ENCODE peak calls at places on chromosomes 11 and 22, in ten cellular contexts. E is astrocyte of the cerebellum, H is left lung, W is astrocyte, X is progenitor cell of endocrine pancreas, Z is OCI-LY7, I is keratinocyte, C is Calu3, U is IMR-90, A is colonic mucosa. O is an unnamed sample.

GRCh38 chr22:42786606-42787356 is 66.1 kb upstream of the A4GALT start:
- DNase-seq in E (no peak), H (no peak), W (no peak), X (no peak), Z (no peak), I (no peak), C (no peak), U (no peak), A (no peak), O (no peak)

GRCh38 chr11:17649696-17650600 is 69.4 kb upstream of the MYOD1 start:
- DNase-seq in E (peak), H (no peak), W (peak), X (no peak), Z (no peak), I (no peak), C (peak), U (no peak), A (no peak), O (no peak)

GRCh38 chr22:45478108-45478771 is 24.4 kb upstream of the FBLN1 start:
- DNase-seq in E (peak), H (no peak), W (peak), X (no peak), Z (no peak), I (no peak), C (no peak), U (peak), A (no peak), O (no peak)

GRCh38 chr11:62889484-62890437 is 9.1 kb downstream of the SLC3A2 start:
- DNase-seq in E (no peak), H (no peak), W (no peak), X (no peak), Z (no peak), I (no peak), C (no peak), U (peak), A (peak), O (peak)

GRCh38 chr11:118109231-118109630 is 22.5 kb upstream of the SMIM35 start:
- DNase-seq in E (no peak), H (no peak), W (peak), X (no peak), Z (no peak), I (no peak), C (no peak), U (peak), A (no peak), O (no peak)

GRCh38 chr11:18115360-18116127 is 9.7 kb upstream of the SAAL1 start:
- DNase-seq in E (peak), H (peak), W (peak), X (peak), Z (peak), I (peak), C (peak), U (peak), A (peak), O (peak)

GRCh38 chr11:72088076-72088806 is 7.6 kb downstream of the LRRC51 start:
- DNase-seq in E (no peak), H (no peak), W (no peak), X (no peak), Z (no peak), I (no peak), C (no peak), U (no peak), A (no peak), O (no peak)

GRCh38 chr11:10326080-10326964 is 21.4 kb downstream of the ADM start:
- DNase-seq in E (no peak), H (no peak), W (no peak), X (no peak), Z (no peak), I (no peak), C (peak), U (no peak), A (peak), O (no peak)

GRCh38 chr11:133930767-133931448 is 25.9 kb downstream of the IGSF9B start:
- DNase-seq in E (no peak), H (no peak), W (no peak), X (no peak), Z (no peak), I (no peak), C (no peak), U (no peak), A (no peak), O (no peak)

GRCh38 chr11:39365809-39366436 is 2093.5 kb downstream of the LRRC4C start:
- DNase-seq in E (peak), H (no peak), W (peak), X (no peak), Z (no peak), I (no peak), C (no peak), U (no peak), A (no peak), O (no peak)

GRCh38 chr11:126007263-126007662 is 55.4 kb downstream of the CDON start:
- DNase-seq in E (no peak), H (no peak), W (peak), X (no peak), Z (no peak), I (no peak), C (peak), U (peak), A (no peak), O (no peak)

GRCh38 chr11:44621784-44622183 is 56.3 kb downstream of the CD82 start:
- DNase-seq in E (no peak), H (no peak), W (no peak), X (peak), Z (no peak), I (no peak), C (no peak), U (no peak), A (no peak), O (no peak)

GRCh38 chr11:6674856-6675255 is 8.3 kb downstream of the MRPL17 start:
- DNase-seq in E (no peak), H (no peak), W (no peak), X (no peak), Z (no peak), I (no peak), C (no peak), U (no peak), A (no peak), O (no peak)

GRCh38 chr22:29314537-29315285 is 786 bp downstream of the RASL10A start:
- DNase-seq in E (no peak), H (no peak), W (no peak), X (no peak), Z (no peak), I (no peak), C (peak), U (no peak), A (peak), O (no peak)

GRCh38 chr22:26547426-26547825 is 35.2 kb upstream of the TFIP11 start:
- DNase-seq in E (no peak), H (no peak), W (no peak), X (no peak), Z (no peak), I (peak), C (no peak), U (peak), A (no peak), O (peak)

GRCh38 chr11:69944146-69944795 is 125.1 kb upstream of the FGF3 start:
- DNase-seq in E (no peak), H (no peak), W (no peak), X (no peak), Z (no peak), I (no peak), C (no peak), U (no peak), A (no peak), O (no peak)

GRCh38 chr22:49019737-49020136 is 807.9 kb downstream of the BRD1 start:
- DNase-seq in E (no peak), H (no peak), W (no peak), X (no peak), Z (no peak), I (no peak), C (no peak), U (no peak), A (no peak), O (no peak)

GRCh38 chr22:46894081-46894671 is 131.7 kb downstream of the TBC1D22A start:
- DNase-seq in E (no peak), H (no peak), W (no peak), X (no peak), Z (no peak), I (no peak), C (no peak), U (peak), A (no peak), O (no peak)

GRCh38 chr11:16814410-16815046 is 76.1 kb downstream of the C11orf58 start:
- DNase-seq in E (no peak), H (no peak), W (no peak), X (no peak), Z (no peak), I (no peak), C (no peak), U (no peak), A (no peak), O (no peak)

GRCh38 chr11:102177126-102177525 is 66.9 kb downstream of the YAP1 start:
- DNase-seq in E (no peak), H (no peak), W (no peak), X (no peak), Z (no peak), I (no peak), C (no peak), U (peak), A (no peak), O (no peak)

GRCh38 chr11:76672431-76673163 is 2.0 kb upstream of the LRRC32 start:
- DNase-seq in E (no peak), H (no peak), W (no peak), X (no peak), Z (peak), I (no peak), C (no peak), U (no peak), A (no peak), O (peak)

GRCh38 chr11:63802637-63803414 is 10.4 kb upstream of the SPINDOC start:
- DNase-seq in E (no peak), H (no peak), W (peak), X (no peak), Z (no peak), I (peak), C (no peak), U (peak), A (peak), O (no peak)

GRCh38 chr11:10139656-10140055 is 154.4 kb downstream of the SBF2 start:
- DNase-seq in E (peak), H (no peak), W (peak), X (no peak), Z (no peak), I (peak), C (peak), U (peak), A (no peak), O (no peak)

GRCh38 chr11:104917259-104918112 is 19.2 kb upstream of the CASP12 start:
- DNase-seq in E (no peak), H (no peak), W (no peak), X (no peak), Z (no peak), I (no peak), C (no peak), U (no peak), A (no peak), O (no peak)

DNA sequence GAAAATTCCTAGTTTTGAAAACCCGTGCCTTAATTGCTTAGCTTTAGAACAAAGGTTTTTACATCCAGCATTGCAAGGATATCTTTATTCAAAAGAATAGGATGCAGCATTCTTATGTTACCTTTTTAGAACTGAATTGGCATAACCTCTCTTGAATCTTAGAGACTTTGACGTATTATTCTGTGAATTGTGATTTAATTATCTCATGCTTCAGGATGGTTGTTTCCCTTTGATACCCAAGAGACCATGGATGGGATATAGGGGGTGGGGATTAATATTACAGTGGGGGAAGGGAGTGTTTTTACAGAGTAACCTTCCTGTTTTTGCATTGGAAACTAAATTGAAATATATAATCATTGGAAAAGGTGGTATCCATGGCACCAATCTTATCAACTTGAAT is 49.5 kb downstream of the ARHGEF12 start:
- DNase-seq in E (no peak), H (no peak), W (no peak), X (no peak), Z (no peak), I (no peak), C (no peak), U (no peak), A (no peak), O (no peak)
- TF ChIP-seq CTCF in E (no peak), H (no peak), W (no peak), X (no peak), Z (no peak), I (no peak), C (no peak), U (no peak), A (no peak), O (no peak)

GRCh38 chr11:119894916-119895315 is 165.9 kb upstream of the NECTIN1 start:
- DNase-seq in E (no peak), H (no peak), W (no peak), X (no peak), Z (no peak), I (no peak), C (no peak), U (no peak), A (no peak), O (no peak)

GRCh38 chr11:119896387-119897045 is 167.5 kb upstream of the NECTIN1 start:
- DNase-seq in E (no peak), H (no peak), W (no peak), X (no peak), Z (no peak), I (no peak), C (no peak), U (no peak), A (no peak), O (no peak)

GRCh38 chr11:119897046-119897440 is 168.0 kb upstream of the NECTIN1 start:
- DNase-seq in E (no peak), H (no peak), W (no peak), X (no peak), Z (no peak), I (no peak), C (no peak), U (no peak), A (no peak), O (no peak)

GRCh38 chr11:119897576-119897975 is 168.6 kb upstream of the NECTIN1 start:
- DNase-seq in E (no peak), H (no peak), W (no peak), X (no peak), Z (no peak), I (no peak), C (no peak), U (no peak), A (no peak), O (no peak)

DNA sequence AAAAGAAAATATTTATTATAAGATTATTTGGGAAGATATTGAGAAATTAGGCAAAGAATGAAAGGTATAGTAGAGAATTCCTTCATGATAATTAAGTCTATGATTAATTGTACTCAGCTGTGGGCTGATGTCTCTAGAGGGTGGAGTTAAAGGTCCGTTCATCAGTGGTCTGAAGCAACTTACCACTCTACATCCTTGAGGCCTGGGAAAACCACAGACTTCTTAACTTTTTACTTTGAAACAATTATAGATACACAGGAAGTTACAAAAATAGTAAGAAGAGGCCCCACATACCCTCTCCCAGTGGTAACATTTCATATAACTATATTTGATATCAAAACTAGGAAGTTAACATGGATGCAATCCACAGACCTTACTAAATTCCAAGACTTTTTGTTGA is 167.0 kb upstream of the NECTIN1 start:
- DNase-seq in E (no peak), H (no peak), W (no peak), X (no peak), Z (no peak), I (no peak), C (no peak), U (no peak), A (no peak), O (no peak)
- TF ChIP-seq CTCF in E (no peak), H (no peak), W (no peak), X (no peak), Z (no peak), I (no peak), C (no peak), U (no peak), A (no peak), O (no peak)

GRCh38 chr11:57323503-57324153 is 1.1 kb downstream of the TNKS1BP1 start:
- DNase-seq in E (no peak), H (no peak), W (peak), X (no peak), Z (no peak), I (no peak), C (no peak), U (peak), A (peak), O (no peak)
- TF ChIP-seq CTCF in E (no peak), H (no peak), W (no peak), X (no peak), Z (no peak), I (no peak), C (no peak), U (no peak), A (no peak), O (no peak)

DNA sequence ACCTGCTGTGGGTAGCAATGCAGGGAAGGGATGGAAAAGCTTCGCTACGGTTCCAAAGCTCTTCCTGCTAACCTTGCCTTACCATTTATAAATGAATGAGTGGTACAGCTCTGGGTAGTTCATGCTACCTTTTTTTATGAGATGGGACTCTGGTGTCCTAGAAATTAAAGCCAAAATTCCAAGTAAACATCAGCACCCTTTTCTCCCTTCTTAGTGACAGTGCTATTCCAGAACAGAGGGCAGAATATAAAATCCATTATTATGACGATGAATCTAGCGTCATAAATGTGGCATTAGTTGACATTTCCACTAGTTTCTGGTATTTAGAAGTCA is 447 bp upstream of the SVIP start:
- DNase-seq in E (no peak), H (no peak), W (no peak), X (no peak), Z (no peak), I (no peak), C (no peak), U (no peak), A (no peak), O (no peak)
- TF ChIP-seq CTCF in E (no peak), H (no peak), W (no peak), X (no peak), Z (no peak), I (no peak), C (no peak), U (no peak), A (no peak), O (no peak)

GRCh38 chr22:19352217-19352616 is 60.7 kb upstream of the CLTCL1 start:
- DNase-seq in E (no peak), H (no peak), W (no peak), X (no peak), Z (no peak), I (no peak), C (no peak), U (no peak), A (no peak), O (no peak)
- TF ChIP-seq CTCF in E (no peak), H (no peak), W (no peak), X (no peak), Z (no peak), I (no peak), C (no peak), U (no peak), A (no peak), O (no peak)

GRCh38 chr22:21629262-21630149 is at the start of gene YDJC:
- DNase-seq in E (peak), H (peak), W (peak), X (peak), Z (peak), I (peak), C (peak), U (peak), A (peak), O (peak)
- TF ChIP-seq CTCF in E (peak), H (no peak), W (peak), X (peak), Z (peak), I (peak), C (peak), U (peak), A (peak), O (peak)

GRCh38 chr11:94134651-94135512 is 6.2 kb downstream of the PANX1 start:
- DNase-seq in E (peak), H (peak), W (peak), X (no peak), Z (no peak), I (no peak), C (no peak), U (peak), A (peak), O (peak)

GRCh38 chr11:94142308-94143277 is 14.0 kb downstream of the PANX1 start:
- DNase-seq in E (no peak), H (no peak), W (peak), X (no peak), Z (no peak), I (no peak), C (no peak), U (no peak), A (no peak), O (no peak)

GRCh38 chr11:94140154-94140655 is 11.6 kb downstream of the PANX1 start:
- DNase-seq in E (no peak), H (no peak), W (no peak), X (no peak), Z (no peak), I (no peak), C (no peak), U (no peak), A (no peak), O (no peak)

GRCh38 chr11:94141511-94142307 is 13.1 kb downstream of the PANX1 start:
- DNase-seq in E (no peak), H (no peak), W (no peak), X (no peak), Z (no peak), I (no peak), C (no peak), U (no peak), A (no peak), O (no peak)

DNA sequence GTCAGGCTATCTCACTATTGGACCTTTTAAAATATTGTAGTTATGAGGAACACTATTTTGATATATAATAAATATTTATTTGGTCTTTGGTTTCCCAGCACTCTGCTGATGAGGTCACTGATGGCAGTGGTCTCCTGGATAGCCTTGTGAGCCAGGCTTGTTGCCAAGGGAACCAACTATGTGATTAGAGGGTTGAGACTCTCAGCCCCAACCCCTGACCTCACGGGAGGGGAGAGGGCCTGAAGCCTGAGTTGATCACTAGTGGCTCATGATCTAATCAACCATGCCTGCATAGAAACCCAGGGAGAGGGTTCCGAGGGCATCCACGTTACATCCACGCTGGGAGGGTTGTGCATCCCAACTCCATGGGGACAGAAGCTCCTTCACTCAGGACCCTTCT is 10.8 kb downstream of the PANX1 start:
- DNase-seq in E (no peak), H (no peak), W (no peak), X (no peak), Z (no peak), I (no peak), C (no peak), U (no peak), A (no peak), O (no peak)
- TF ChIP-seq CTCF in E (no peak), H (no peak), W (no peak), X (no peak), Z (no peak), I (no peak), C (no peak), U (no peak), A (no peak), O (no peak)